ENCODE peak calls at places on chromosomes 3 and 15, in six cellular contexts. One of them, this sample, is unnamed. For H3K4me1, the result is how much of the 10 kb centered on the place peaks cover.

GRCh38 chr3:84958495-84959469 is at the start of gene CADM2:
- DNase-seq in cardiac muscle cell: peak
- DNase-seq in fibroblast of lung: peak
- DNase-seq in PC-3: peak
- DNase-seq in adrenal gland: peak
- DNase-seq in breast epithelium: peak
- DNase-seq in this sample: peak

GRCh38 chr3:123757281-123757940 is 126.7 kb downstream of the MYLK start:
- DNase-seq in cardiac muscle cell: no peak
- DNase-seq in fibroblast of lung: no peak
- DNase-seq in PC-3: no peak
- DNase-seq in adrenal gland: peak
- DNase-seq in breast epithelium: peak
- DNase-seq in this sample: peak

GRCh38 chr3:14680115-14680514 is 5.2 kb downstream of the C3orf20 start:
- DNase-seq in cardiac muscle cell: no peak
- DNase-seq in fibroblast of lung: no peak
- DNase-seq in PC-3: no peak
- DNase-seq in adrenal gland: no peak
- DNase-seq in breast epithelium: no peak
- DNase-seq in this sample: no peak

GRCh38 chr3:101964861-101965260 is 115.5 kb downstream of the NFKBIZ start:
- DNase-seq in cardiac muscle cell: no peak
- DNase-seq in fibroblast of lung: peak
- DNase-seq in PC-3: no peak
- DNase-seq in adrenal gland: no peak
- DNase-seq in breast epithelium: no peak
- DNase-seq in this sample: no peak

GRCh38 chr3:112327371-112327951 is 5.5 kb upstream of the CD200 start:
- DNase-seq in cardiac muscle cell: peak
- DNase-seq in fibroblast of lung: peak
- DNase-seq in PC-3: peak
- DNase-seq in adrenal gland: peak
- DNase-seq in breast epithelium: no peak
- DNase-seq in this sample: peak

GRCh38 chr3:140758791-140759444 is 81.1 kb downstream of the TRIM42 start:
- DNase-seq in cardiac muscle cell: no peak
- DNase-seq in fibroblast of lung: no peak
- DNase-seq in PC-3: no peak
- DNase-seq in adrenal gland: no peak
- DNase-seq in breast epithelium: no peak
- DNase-seq in this sample: no peak

GRCh38 chr3:77887611-77888010 is 847.7 kb downstream of the ROBO2 start:
- DNase-seq in cardiac muscle cell: no peak
- DNase-seq in fibroblast of lung: peak
- DNase-seq in PC-3: no peak
- DNase-seq in adrenal gland: no peak
- DNase-seq in breast epithelium: no peak
- DNase-seq in this sample: no peak

GRCh38 chr3:170496026-170496867 is 77.6 kb downstream of the CLDN11 start:
- DNase-seq in cardiac muscle cell: no peak
- DNase-seq in fibroblast of lung: no peak
- DNase-seq in PC-3: no peak
- DNase-seq in adrenal gland: no peak
- DNase-seq in breast epithelium: no peak
- DNase-seq in this sample: no peak

GRCh38 chr3:10330319-10330718 is 9.4 kb upstream of the SEC13 start:
- DNase-seq in cardiac muscle cell: no peak
- DNase-seq in fibroblast of lung: no peak
- DNase-seq in PC-3: no peak
- DNase-seq in adrenal gland: no peak
- DNase-seq in breast epithelium: no peak
- DNase-seq in this sample: no peak

GRCh38 chr3:184351511-184352148 is 9.8 kb downstream of the CLCN2 start:
- DNase-seq in cardiac muscle cell: no peak
- DNase-seq in fibroblast of lung: no peak
- DNase-seq in PC-3: no peak
- DNase-seq in adrenal gland: peak
- DNase-seq in breast epithelium: no peak
- DNase-seq in this sample: no peak

GRCh38 chr3:106685751-106686150 is 691.5 kb upstream of the CCDC54 start:
- DNase-seq in cardiac muscle cell: no peak
- DNase-seq in fibroblast of lung: no peak
- DNase-seq in PC-3: peak
- DNase-seq in adrenal gland: no peak
- DNase-seq in breast epithelium: no peak
- DNase-seq in this sample: no peak

GRCh38 chr3:177610262-177610661 is 413.0 kb upstream of the TBL1XR1 start:
- DNase-seq in cardiac muscle cell: no peak
- DNase-seq in fibroblast of lung: no peak
- DNase-seq in PC-3: no peak
- DNase-seq in adrenal gland: no peak
- DNase-seq in breast epithelium: no peak
- DNase-seq in this sample: no peak

GRCh38 chr3:4739289-4740236 is 239.7 kb upstream of the BHLHE40 start:
- DNase-seq in cardiac muscle cell: no peak
- DNase-seq in fibroblast of lung: no peak
- DNase-seq in PC-3: no peak
- DNase-seq in adrenal gland: no peak
- DNase-seq in breast epithelium: no peak
- DNase-seq in this sample: no peak

GRCh38 chr15:96264801-96265515 is 65.5 kb upstream of the NR2F2 start:
- DNase-seq in cardiac muscle cell: peak
- DNase-seq in fibroblast of lung: no peak
- DNase-seq in PC-3: peak
- DNase-seq in adrenal gland: no peak
- DNase-seq in breast epithelium: no peak
- DNase-seq in this sample: no peak

GRCh38 chr3:64190517-64191515 is 34.5 kb downstream of the PRICKLE2 start:
- DNase-seq in cardiac muscle cell: no peak
- DNase-seq in fibroblast of lung: peak
- DNase-seq in PC-3: peak
- DNase-seq in adrenal gland: no peak
- DNase-seq in breast epithelium: no peak
- DNase-seq in this sample: no peak

GRCh38 chr3:189794518-189794917 is 163.3 kb downstream of the TP63 start:
- DNase-seq in cardiac muscle cell: no peak
- DNase-seq in fibroblast of lung: no peak
- DNase-seq in PC-3: no peak
- DNase-seq in adrenal gland: no peak
- DNase-seq in breast epithelium: no peak
- DNase-seq in this sample: no peak

GRCh38 chr3:79651536-79652065 is 116.2 kb downstream of the ROBO1 start:
- DNase-seq in cardiac muscle cell: no peak
- DNase-seq in fibroblast of lung: no peak
- DNase-seq in PC-3: no peak
- DNase-seq in adrenal gland: no peak
- DNase-seq in breast epithelium: no peak
- DNase-seq in this sample: no peak

GRCh38 chr3:177427540-177427939 is 230.3 kb upstream of the TBL1XR1 start:
- DNase-seq in cardiac muscle cell: no peak
- DNase-seq in fibroblast of lung: peak
- DNase-seq in PC-3: peak
- DNase-seq in adrenal gland: no peak
- DNase-seq in breast epithelium: no peak
- DNase-seq in this sample: no peak

GRCh38 chr15:58269455-58270414 is 131.6 kb downstream of the AQP9 start:
- DNase-seq in cardiac muscle cell: peak
- DNase-seq in fibroblast of lung: peak
- DNase-seq in PC-3: peak
- DNase-seq in adrenal gland: peak
- DNase-seq in breast epithelium: no peak
- DNase-seq in this sample: peak

GRCh38 chr3:165459924-165460540 is 263.8 kb upstream of the SLITRK3 start:
- DNase-seq in cardiac muscle cell: no peak
- DNase-seq in fibroblast of lung: no peak
- DNase-seq in PC-3: peak
- DNase-seq in adrenal gland: no peak
- DNase-seq in breast epithelium: no peak
- DNase-seq in this sample: no peak

GRCh38 chr15:48785195-48785594 is 25.7 kb downstream of the CEP152 start:
- DNase-seq in cardiac muscle cell: no peak
- DNase-seq in fibroblast of lung: no peak
- DNase-seq in PC-3: no peak
- DNase-seq in adrenal gland: no peak
- DNase-seq in breast epithelium: no peak
- DNase-seq in this sample: no peak

GRCh38 chr3:115974940-115975339 is 351.6 kb downstream of the GAP43 start:
- DNase-seq in cardiac muscle cell: no peak
- DNase-seq in fibroblast of lung: peak
- DNase-seq in PC-3: no peak
- DNase-seq in adrenal gland: no peak
- DNase-seq in breast epithelium: no peak
- DNase-seq in this sample: no peak

GRCh38 chr3:79140718-79141117 is 627.1 kb downstream of the ROBO1 start:
- DNase-seq in cardiac muscle cell: no peak
- DNase-seq in fibroblast of lung: peak
- DNase-seq in PC-3: peak
- DNase-seq in adrenal gland: no peak
- DNase-seq in breast epithelium: no peak
- DNase-seq in this sample: no peak

DNA sequence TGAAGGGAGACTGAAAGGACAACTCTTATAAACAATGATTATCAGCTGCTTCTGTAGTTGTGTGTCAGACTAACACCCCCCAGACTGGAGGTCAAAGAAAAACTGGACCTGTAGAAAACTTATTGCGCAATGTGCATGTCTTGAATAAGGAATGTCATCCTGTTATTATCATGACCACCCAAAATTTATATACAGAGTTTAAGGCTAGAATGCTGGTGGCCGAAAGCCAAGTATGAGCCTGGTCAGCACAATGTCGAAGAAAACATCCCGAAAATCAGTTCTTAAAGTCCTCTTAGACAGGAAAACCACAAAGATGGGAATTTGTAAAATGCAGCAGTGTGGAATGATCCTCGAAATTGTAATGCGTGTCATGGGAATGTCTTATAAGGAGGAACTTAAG is 29.3 kb downstream of the RFTN1 start:
- DNase-seq in cardiac muscle cell: no peak
- DNase-seq in fibroblast of lung: peak
- DNase-seq in PC-3: no peak
- DNase-seq in adrenal gland: peak
- DNase-seq in breast epithelium: no peak
- DNase-seq in this sample: no peak
- H3K4me1 ChIP-seq in cardiac muscle cell: under half
- H3K4me1 ChIP-seq in fibroblast of lung: under half
- H3K4me1 ChIP-seq in PC-3: under half
- H3K4me1 ChIP-seq in adrenal gland: under half
- H3K4me1 ChIP-seq in breast epithelium: under half
- H3K4me1 ChIP-seq in this sample: under half

DNA sequence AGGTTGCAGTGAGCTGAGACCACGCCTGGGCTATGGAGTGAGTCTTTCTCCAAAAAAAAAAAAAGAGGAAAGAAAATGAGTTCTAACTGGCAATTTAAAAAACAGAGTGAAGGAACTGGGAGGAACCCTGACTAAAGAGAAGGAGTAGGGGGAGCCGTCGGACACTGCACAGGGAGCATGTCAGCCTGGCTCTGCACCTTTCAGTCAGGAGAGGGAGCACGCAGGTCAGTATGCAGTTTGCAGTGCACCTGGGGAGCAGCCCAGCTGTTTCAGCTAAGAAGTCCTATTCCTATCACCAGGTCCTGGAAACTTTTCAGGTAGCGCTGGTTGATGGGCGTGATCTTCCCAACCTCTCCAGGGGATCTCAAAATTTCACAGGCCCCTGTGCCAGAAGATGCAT is 14.9 kb upstream of the ZXDC start:
- DNase-seq in cardiac muscle cell: no peak
- DNase-seq in fibroblast of lung: no peak
- DNase-seq in PC-3: no peak
- DNase-seq in adrenal gland: no peak
- DNase-seq in breast epithelium: no peak
- DNase-seq in this sample: no peak
- TF ChIP-seq CTCF in cardiac muscle cell: no peak
- TF ChIP-seq CTCF in fibroblast of lung: no peak
- TF ChIP-seq CTCF in PC-3: peak
- TF ChIP-seq CTCF in adrenal gland: no peak
- TF ChIP-seq CTCF in breast epithelium: no peak
- TF ChIP-seq CTCF in this sample: no peak

DNA sequence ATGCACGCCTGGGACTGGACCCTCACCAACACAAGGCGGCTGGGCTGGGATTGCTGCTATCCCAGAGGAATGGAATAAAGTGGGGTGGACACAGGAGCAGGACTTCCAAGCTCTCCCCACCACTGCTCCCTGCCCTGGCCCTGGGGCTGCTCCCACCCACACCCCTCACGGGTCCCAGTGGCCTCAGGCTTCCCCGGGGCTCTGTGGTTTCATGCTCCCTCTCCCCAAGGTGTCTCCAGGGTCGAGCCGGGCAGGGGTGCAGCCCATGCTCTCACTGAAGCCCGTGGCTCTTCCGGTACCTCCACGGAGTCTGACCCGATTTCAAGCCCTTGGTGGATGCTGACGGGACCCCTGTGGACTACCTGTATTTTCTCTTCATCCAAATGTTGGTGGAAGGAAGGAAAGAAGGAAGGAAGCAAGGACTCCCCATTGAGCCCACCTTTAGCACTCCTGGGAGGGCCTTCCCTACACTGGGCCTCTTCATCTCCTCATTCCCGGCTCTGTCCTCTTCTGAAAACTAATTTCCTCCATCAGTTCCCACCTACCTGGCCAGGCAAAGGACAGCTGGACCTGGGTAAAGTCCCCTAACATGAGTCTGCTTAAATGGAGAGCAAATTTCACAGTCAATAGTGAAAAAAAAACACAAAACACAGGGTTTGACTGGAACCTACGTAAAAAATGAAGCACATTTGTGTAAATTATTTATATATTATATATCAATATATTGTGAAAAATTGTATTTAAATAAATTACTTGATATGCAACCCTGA is 44.0 kb upstream of the PCSK6 start:
- DNase-seq in cardiac muscle cell: no peak
- DNase-seq in fibroblast of lung: no peak
- DNase-seq in PC-3: no peak
- DNase-seq in adrenal gland: no peak
- DNase-seq in breast epithelium: no peak
- DNase-seq in this sample: peak
- H3K4me1 ChIP-seq in cardiac muscle cell: under half
- H3K4me1 ChIP-seq in fibroblast of lung: under half
- H3K4me1 ChIP-seq in PC-3: under half
- H3K4me1 ChIP-seq in adrenal gland: under half
- H3K4me1 ChIP-seq in breast epithelium: under half
- H3K4me1 ChIP-seq in this sample: under half

GRCh38 chr15:78810003-78810376 is 1.3 kb downstream of the ADAMTS7 start:
- DNase-seq in cardiac muscle cell: no peak
- DNase-seq in fibroblast of lung: no peak
- DNase-seq in PC-3: no peak
- DNase-seq in adrenal gland: no peak
- DNase-seq in breast epithelium: no peak
- DNase-seq in this sample: no peak

GRCh38 chr15:78808550-78808949 is 2.7 kb downstream of the ADAMTS7 start:
- DNase-seq in cardiac muscle cell: peak
- DNase-seq in fibroblast of lung: peak
- DNase-seq in PC-3: peak
- DNase-seq in adrenal gland: peak
- DNase-seq in breast epithelium: no peak
- DNase-seq in this sample: peak

GRCh38 chr15:78810377-78811123 is 714 bp downstream of the ADAMTS7 start:
- DNase-seq in cardiac muscle cell: peak
- DNase-seq in fibroblast of lung: peak
- DNase-seq in PC-3: peak
- DNase-seq in adrenal gland: peak
- DNase-seq in breast epithelium: no peak
- DNase-seq in this sample: peak

GRCh38 chr15:78811825-78812183 is 540 bp upstream of the ADAMTS7 start:
- DNase-seq in cardiac muscle cell: no peak
- DNase-seq in fibroblast of lung: no peak
- DNase-seq in PC-3: no peak
- DNase-seq in adrenal gland: peak
- DNase-seq in breast epithelium: no peak
- DNase-seq in this sample: no peak

GRCh38 chr15:78811124-78811824 is at the start of gene ADAMTS7:
- DNase-seq in cardiac muscle cell: peak
- DNase-seq in fibroblast of lung: peak
- DNase-seq in PC-3: peak
- DNase-seq in adrenal gland: peak
- DNase-seq in breast epithelium: no peak
- DNase-seq in this sample: peak
- TF ChIP-seq CTCF in cardiac muscle cell: peak
- TF ChIP-seq CTCF in fibroblast of lung: peak
- TF ChIP-seq CTCF in PC-3: peak
- TF ChIP-seq CTCF in adrenal gland: peak
- TF ChIP-seq CTCF in breast epithelium: peak
- TF ChIP-seq CTCF in this sample: peak